ENCODE peak calls at places on chromosomes 1 and 21, in ten cellular contexts. B is amygdala, U is NCI-H1105 treated with DMSO at 0.1 percent for 48 hours, Q is HuH-7.5, I is GM06990, R is dermis microvascular lymphatic vessel endothelial cell, Z is epithelial cell of esophagus, K is cortex of kidney, L is neural progenitor cell, F is HTR-8/SVneo. C is an unnamed sample.

GRCh38 chr1:157505481-157506272 is 46.6 kb downstream of the FCRL5 start:
- DNase-seq in Z (peak), K (no peak), R (peak), U (peak), I (peak), Q (peak), B (peak), F (peak), L (peak), C (no peak)

GRCh38 chr21:43865471-43866181 is 603 bp downstream of the AGPAT3 start:
- DNase-seq in I (peak), Q (peak), B (no peak), K (no peak), F (no peak), Z (peak), U (no peak), L (peak), R (no peak), C (peak)

GRCh38 chr21:29726061-29726460 is 213.7 kb downstream of the GRIK1 start:
- DNase-seq in Q (no peak), K (no peak), Z (no peak), I (no peak), L (no peak), R (no peak), U (no peak), B (no peak), F (no peak), C (no peak)

GRCh38 chr1:53349369-53349705 is 21.5 kb upstream of the LRP8 start:
- DNase-seq in F (no peak), K (no peak), Z (no peak), Q (no peak), L (no peak), B (no peak), I (no peak), R (no peak), U (no peak), C (no peak)

GRCh38 chr21:35266546-35266945 is 217.4 kb upstream of the RUNX1 start:
- DNase-seq in B (no peak), I (no peak), Z (peak), R (no peak), F (no peak), K (no peak), U (no peak), Q (no peak), L (peak), C (no peak)

GRCh38 chr1:1129309-1129708 is 13.4 kb upstream of the C1orf159 start:
- DNase-seq in Q (no peak), F (no peak), K (no peak), R (no peak), L (no peak), B (no peak), Z (no peak), I (no peak), U (no peak), C (no peak)

GRCh38 chr1:93595266-93595665 is 86.4 kb downstream of the BCAR3 start:
- DNase-seq in Q (no peak), F (no peak), I (no peak), K (no peak), U (no peak), L (no peak), B (no peak), Z (peak), R (no peak), C (no peak)

GRCh38 chr1:159832309-159832708 is 5.6 kb downstream of the SLAMF8 start:
- DNase-seq in Q (no peak), Z (no peak), U (no peak), I (no peak), R (no peak), B (no peak), K (no peak), F (no peak), L (no peak), C (no peak)

GRCh38 chr1:223678841-223679240 is 13.3 kb upstream of the CAPN8 start:
- DNase-seq in L (no peak), U (no peak), B (no peak), K (no peak), Q (no peak), F (no peak), R (no peak), Z (peak), I (no peak), C (no peak)

GRCh38 chr1:28241633-28242241 is 5.8 kb downstream of the ATP5IF1 start:
- DNase-seq in I (no peak), F (no peak), K (no peak), Z (peak), Q (no peak), U (no peak), L (no peak), B (no peak), R (no peak), C (no peak)

GRCh38 chr1:96598416-96599168 is 123.0 kb upstream of the PTBP2 start:
- DNase-seq in Z (no peak), K (no peak), B (peak), F (no peak), R (no peak), L (no peak), Q (no peak), I (no peak), U (no peak), C (no peak)

GRCh38 chr1:152786077-152786476 is at the start of gene LCE1E:
- DNase-seq in K (no peak), B (no peak), Q (no peak), U (peak), F (no peak), Z (peak), I (peak), R (no peak), L (no peak), C (no peak)

GRCh38 chr1:184930232-184930631 is 44.1 kb downstream of the NIBAN1 start:
- DNase-seq in R (no peak), K (no peak), I (no peak), Z (no peak), Q (no peak), L (no peak), F (no peak), B (no peak), U (peak), C (no peak)

GRCh38 chr1:97334454-97334853 is 586.4 kb downstream of the DPYD start:
- DNase-seq in B (no peak), Q (no peak), R (no peak), F (peak), K (no peak), Z (no peak), I (no peak), U (no peak), L (no peak), C (no peak)

GRCh38 chr21:28952686-28953085 is 40.0 kb downstream of the LTN1 start:
- DNase-seq in K (no peak), I (no peak), B (no peak), Q (no peak), Z (peak), R (no peak), L (no peak), U (no peak), F (no peak), C (no peak)

GRCh38 chr1:226995966-226996332 is 55.9 kb downstream of the COQ8A start:
- DNase-seq in U (no peak), F (no peak), Q (no peak), Z (no peak), K (no peak), I (no peak), R (no peak), L (peak), B (no peak), C (no peak)

C was measured in naive thymus-derived CD4-positive, alpha-beta T cell.